ENCODE peak calls at places on chromosome 12, in four cellular contexts. S is endothelial cell of umbilical vein, D is K562, H is GM12878. O is an unnamed sample.

GRCh38 chr12:131092911-131093901 is 139.5 kb downstream of the ADGRD1 start:
- DNase-seq in S (no peak), D (no peak), H (peak), O (peak)

GRCh38 chr12:123506059-123506842 is 27.3 kb downstream of the RILPL1 start:
- DNase-seq in S (no peak), D (no peak), H (no peak), O (no peak)

GRCh38 chr12:53791735-53792326 is 40.1 kb upstream of the CISTR start:
- DNase-seq in S (no peak), D (peak), H (no peak), O (peak)

GRCh38 chr12:5808956-5809355 is 136.1 kb downstream of the ANO2 start:
- DNase-seq in S (no peak), D (no peak), H (no peak), O (no peak)

GRCh38 chr12:124392991-124393790 is 98.3 kb downstream of the RFLNA start:
- DNase-seq in S (peak), D (no peak), H (no peak), O (no peak)

GRCh38 chr12:118790578-118790977 is 190.8 kb upstream of the SRRM4 start:
- DNase-seq in S (no peak), D (no peak), H (no peak), O (no peak)

GRCh38 chr12:28050606-28051005 is 78.1 kb upstream of the PTHLH start:
- DNase-seq in S (no peak), D (no peak), H (no peak), O (no peak)

GRCh38 chr12:18165422-18165871 is 75.5 kb upstream of the RERGL start:
- DNase-seq in S (no peak), D (no peak), H (peak), O (peak)

GRCh38 chr12:51183816-51184215 is 10.9 kb upstream of the TFCP2 start:
- DNase-seq in S (no peak), D (peak), H (no peak), O (no peak)

GRCh38 chr12:19095869-19096480 is 33.6 kb upstream of the PLEKHA5 start:
- DNase-seq in S (no peak), D (no peak), H (no peak), O (no peak)

GRCh38 chr12:18747960-18748359 is 10.0 kb downstream of the CAPZA3 start:
- DNase-seq in S (peak), D (no peak), H (no peak), O (no peak)

GRCh38 chr12:80892597-80893445 is 44.9 kb downstream of the LIN7A start:
- DNase-seq in S (no peak), D (no peak), H (peak), O (no peak)

GRCh38 chr12:57139796-57140649 is 7.4 kb downstream of the LRP1-AS start:
- DNase-seq in S (no peak), D (no peak), H (no peak), O (peak)

GRCh38 chr12:99978152-99978551 is 6.6 kb downstream of the ANKS1B start:
- DNase-seq in S (no peak), D (no peak), H (no peak), O (no peak)

GRCh38 chr12:108675792-108676191 is 42.1 kb upstream of the SELPLG start:
- DNase-seq in S (no peak), D (no peak), H (no peak), O (no peak)

GRCh38 chr12:96220902-96221301 is 26.7 kb downstream of the ELK3 start:
- DNase-seq in S (no peak), D (no peak), H (no peak), O (no peak)

GRCh38 chr12:82966160-82966559 is 279.5 kb downstream of the TMTC2 start:
- DNase-seq in S (peak), D (no peak), H (no peak), O (peak)

GRCh38 chr12:116484807-116485206 is 74.4 kb upstream of the MAP1LC3B2 start:
- DNase-seq in S (no peak), D (no peak), H (no peak), O (no peak)

GRCh38 chr12:10406725-10407124 is 2.8 kb downstream of the KLRC4 start:
- DNase-seq in S (no peak), D (no peak), H (no peak), O (peak)

GRCh38 chr12:92261692-92262091 is 116.0 kb upstream of the BTG1 start:
- DNase-seq in S (no peak), D (no peak), H (no peak), O (no peak)

GRCh38 chr12:127533353-127533752 is 733.6 kb upstream of the TMEM132C start:
- DNase-seq in S (no peak), D (no peak), H (no peak), O (no peak)

GRCh38 chr12:50551866-50552265 is 47.1 kb downstream of the DIP2B start:
- DNase-seq in S (no peak), D (no peak), H (no peak), O (peak)

GRCh38 chr12:48965447-48965846 is 6.1 kb downstream of the WNT10B start:
- DNase-seq in S (no peak), D (no peak), H (no peak), O (no peak)

GRCh38 chr12:20477691-20478090 is 109.4 kb downstream of the PDE3A start:
- DNase-seq in S (no peak), D (no peak), H (no peak), O (no peak)

GRCh38 chr12:84636801-84637285 is 275.8 kb downstream of the SLC6A15 start:
- DNase-seq in S (no peak), D (no peak), H (no peak), O (no peak)
- TF ChIP-seq MYC in S (no peak), D (no peak), H (no peak), O (no peak)

GRCh38 chr12:13205809-13206559 is 9.5 kb downstream of the EMP1 start:
- DNase-seq in S (peak), D (no peak), H (no peak), O (peak)
- TF ChIP-seq MYC in S (no peak), D (no peak), H (no peak), O (peak)

GRCh38 chr12:17038923-17039322 is 433.0 kb upstream of the LMO3 start:
- DNase-seq in S (no peak), D (no peak), H (no peak), O (no peak)

GRCh38 chr12:17030338-17030737 is 424.4 kb upstream of the LMO3 start:
- DNase-seq in S (no peak), D (no peak), H (no peak), O (no peak)

DNA sequence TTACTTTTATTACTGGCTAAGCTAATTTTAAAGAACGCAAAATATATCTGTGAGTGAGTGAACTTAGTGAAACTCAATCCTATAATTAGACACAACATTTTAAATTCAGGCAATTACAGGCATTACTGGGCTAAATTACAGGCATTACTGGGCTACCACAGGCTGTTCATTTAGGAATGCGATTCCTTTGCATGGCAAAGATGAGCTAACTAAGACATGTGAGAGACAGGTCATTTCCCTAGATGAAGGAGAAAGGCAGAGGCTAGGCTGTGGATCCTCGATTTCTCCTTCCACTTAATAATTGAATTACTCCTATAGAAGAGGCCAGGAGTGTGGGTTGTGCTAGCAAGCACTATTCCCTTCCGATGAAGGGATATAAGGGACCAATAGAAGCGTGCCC is 429.4 kb upstream of the LMO3 start:
- DNase-seq in S (no peak), D (no peak), H (no peak), O (no peak)
- TF ChIP-seq MYC in S (no peak), D (no peak), H (no peak), O (no peak)

GRCh38 chr12:106696861-106697417 is 77.5 kb upstream of the RIC8B start:
- DNase-seq in S (peak), D (no peak), H (no peak), O (no peak)
- TF ChIP-seq MYC in S (no peak), D (no peak), H (no peak), O (no peak)

O was measured in NB4.